ENCODE peak calls at places on chromosomes 13 and 19, in nine cellular contexts. One of them, this sample, is unnamed.

GRCh38 chr19:58145849-58146248 is 4.7 kb downstream of the ZNF329 start:
- DNase-seq in B cell: no peak
- DNase-seq in fibroblast of the aortic adventitia: no peak
- DNase-seq in brain microvascular endothelial cell: no peak
- DNase-seq in psoas muscle: no peak
- DNase-seq in fibroblast of pulmonary artery: no peak
- DNase-seq in RWPE1: no peak
- DNase-seq in body of pancreas: no peak
- DNase-seq in PC-3: no peak
- DNase-seq in this sample: no peak

GRCh38 chr13:23715762-23716235 is 145.6 kb downstream of the TNFRSF19 start:
- DNase-seq in B cell: no peak
- DNase-seq in fibroblast of the aortic adventitia: no peak
- DNase-seq in brain microvascular endothelial cell: no peak
- DNase-seq in psoas muscle: no peak
- DNase-seq in fibroblast of pulmonary artery: no peak
- DNase-seq in RWPE1: no peak
- DNase-seq in body of pancreas: peak; percentile 36
- DNase-seq in PC-3: peak; percentile 78
- DNase-seq in this sample: peak; percentile 40

GRCh38 chr19:50476224-50476942 is at the start of the genes EMC10 and GARIN5A:
- DNase-seq in B cell: peak; percentile 100
- DNase-seq in fibroblast of the aortic adventitia: peak; percentile 90
- DNase-seq in brain microvascular endothelial cell: peak; percentile 92
- DNase-seq in psoas muscle: peak; percentile 90
- DNase-seq in fibroblast of pulmonary artery: peak; percentile 96
- DNase-seq in RWPE1: peak; percentile 100
- DNase-seq in body of pancreas: peak; percentile 97
- DNase-seq in PC-3: peak; percentile 95
- DNase-seq in this sample: peak; percentile 97

GRCh38 chr19:34089566-34089965 is 82.7 kb upstream of the LSM14A start:
- DNase-seq in B cell: no peak
- DNase-seq in fibroblast of the aortic adventitia: no peak
- DNase-seq in brain microvascular endothelial cell: no peak
- DNase-seq in psoas muscle: no peak
- DNase-seq in fibroblast of pulmonary artery: no peak
- DNase-seq in RWPE1: no peak
- DNase-seq in body of pancreas: no peak
- DNase-seq in PC-3: no peak
- DNase-seq in this sample: no peak

GRCh38 chr13:113785051-113786010 is 26.3 kb downstream of the TMEM255B start:
- DNase-seq in B cell: no peak
- DNase-seq in fibroblast of the aortic adventitia: peak; percentile 48
- DNase-seq in brain microvascular endothelial cell: peak; percentile 24
- DNase-seq in psoas muscle: no peak
- DNase-seq in fibroblast of pulmonary artery: peak; percentile 50
- DNase-seq in RWPE1: peak; percentile 88
- DNase-seq in body of pancreas: no peak
- DNase-seq in PC-3: peak; percentile 97
- DNase-seq in this sample: no peak

GRCh38 chr13:29855009-29855408 is 4.6 kb upstream of the UBL3 start:
- DNase-seq in B cell: no peak
- DNase-seq in fibroblast of the aortic adventitia: no peak
- DNase-seq in brain microvascular endothelial cell: no peak
- DNase-seq in psoas muscle: no peak
- DNase-seq in fibroblast of pulmonary artery: no peak
- DNase-seq in RWPE1: no peak
- DNase-seq in body of pancreas: no peak
- DNase-seq in PC-3: no peak
- DNase-seq in this sample: no peak

GRCh38 chr13:32746474-32746873 is 160.2 kb downstream of the PDS5B start:
- DNase-seq in B cell: no peak
- DNase-seq in fibroblast of the aortic adventitia: no peak
- DNase-seq in brain microvascular endothelial cell: peak; percentile 85
- DNase-seq in psoas muscle: no peak
- DNase-seq in fibroblast of pulmonary artery: no peak
- DNase-seq in RWPE1: no peak
- DNase-seq in body of pancreas: no peak
- DNase-seq in PC-3: no peak
- DNase-seq in this sample: no peak

GRCh38 chr19:5017235-5017634 is 48.3 kb downstream of the KDM4B start:
- DNase-seq in B cell: no peak
- DNase-seq in fibroblast of the aortic adventitia: no peak
- DNase-seq in brain microvascular endothelial cell: no peak
- DNase-seq in psoas muscle: no peak
- DNase-seq in fibroblast of pulmonary artery: no peak
- DNase-seq in RWPE1: peak; percentile 72
- DNase-seq in body of pancreas: no peak
- DNase-seq in PC-3: no peak
- DNase-seq in this sample: no peak

GRCh38 chr13:84645196-84646071 is 763.2 kb upstream of the SLITRK1 start:
- DNase-seq in B cell: no peak
- DNase-seq in fibroblast of the aortic adventitia: peak; percentile 92
- DNase-seq in brain microvascular endothelial cell: no peak
- DNase-seq in psoas muscle: no peak
- DNase-seq in fibroblast of pulmonary artery: peak; percentile 37
- DNase-seq in RWPE1: no peak
- DNase-seq in body of pancreas: peak; percentile 17
- DNase-seq in PC-3: no peak
- DNase-seq in this sample: no peak

GRCh38 chr13:83184819-83185218 is 697.5 kb downstream of the SLITRK1 start:
- DNase-seq in B cell: no peak
- DNase-seq in fibroblast of the aortic adventitia: peak; percentile 65
- DNase-seq in brain microvascular endothelial cell: no peak
- DNase-seq in psoas muscle: no peak
- DNase-seq in fibroblast of pulmonary artery: peak; percentile 74
- DNase-seq in RWPE1: no peak
- DNase-seq in body of pancreas: no peak
- DNase-seq in PC-3: no peak
- DNase-seq in this sample: no peak

GRCh38 chr13:47159853-47160550 is 263.1 kb upstream of the HTR2A start:
- DNase-seq in B cell: no peak
- DNase-seq in fibroblast of the aortic adventitia: no peak
- DNase-seq in brain microvascular endothelial cell: no peak
- DNase-seq in psoas muscle: no peak
- DNase-seq in fibroblast of pulmonary artery: no peak
- DNase-seq in RWPE1: no peak
- DNase-seq in body of pancreas: no peak
- DNase-seq in PC-3: no peak
- DNase-seq in this sample: no peak
- TF ChIP-seq CTCF in B cell: no peak
- TF ChIP-seq CTCF in fibroblast of the aortic adventitia: no peak
- TF ChIP-seq CTCF in brain microvascular endothelial cell: no peak
- TF ChIP-seq CTCF in psoas muscle: no peak
- TF ChIP-seq CTCF in fibroblast of pulmonary artery: no peak
- TF ChIP-seq CTCF in RWPE1: no peak
- TF ChIP-seq CTCF in body of pancreas: no peak
- TF ChIP-seq CTCF in PC-3: no peak
- TF ChIP-seq CTCF in this sample: no peak

GRCh38 chr19:36060430-36060829 is 5.7 kb downstream of the WDR62 start:
- DNase-seq in B cell: no peak
- DNase-seq in fibroblast of the aortic adventitia: peak; percentile 71
- DNase-seq in brain microvascular endothelial cell: peak; percentile 58
- DNase-seq in psoas muscle: peak; percentile 31
- DNase-seq in fibroblast of pulmonary artery: peak; percentile 79
- DNase-seq in RWPE1: peak; percentile 45
- DNase-seq in body of pancreas: no peak
- DNase-seq in PC-3: peak; percentile 42
- DNase-seq in this sample: peak; percentile 82

GRCh38 chr19:36067681-36068080 is 13.0 kb downstream of the WDR62 start:
- DNase-seq in B cell: no peak
- DNase-seq in fibroblast of the aortic adventitia: no peak
- DNase-seq in brain microvascular endothelial cell: no peak
- DNase-seq in psoas muscle: no peak
- DNase-seq in fibroblast of pulmonary artery: no peak
- DNase-seq in RWPE1: no peak
- DNase-seq in body of pancreas: no peak
- DNase-seq in PC-3: no peak
- DNase-seq in this sample: no peak

GRCh38 chr19:36061367-36061766 is 6.7 kb downstream of the WDR62 start:
- DNase-seq in B cell: no peak
- DNase-seq in fibroblast of the aortic adventitia: no peak
- DNase-seq in brain microvascular endothelial cell: no peak
- DNase-seq in psoas muscle: no peak
- DNase-seq in fibroblast of pulmonary artery: no peak
- DNase-seq in RWPE1: no peak
- DNase-seq in body of pancreas: no peak
- DNase-seq in PC-3: no peak
- DNase-seq in this sample: no peak

GRCh38 chr19:36059180-36059910 is 4.6 kb downstream of the WDR62 start:
- DNase-seq in B cell: no peak
- DNase-seq in fibroblast of the aortic adventitia: no peak
- DNase-seq in brain microvascular endothelial cell: no peak
- DNase-seq in psoas muscle: no peak
- DNase-seq in fibroblast of pulmonary artery: no peak
- DNase-seq in RWPE1: no peak
- DNase-seq in body of pancreas: no peak
- DNase-seq in PC-3: no peak
- DNase-seq in this sample: no peak

DNA sequence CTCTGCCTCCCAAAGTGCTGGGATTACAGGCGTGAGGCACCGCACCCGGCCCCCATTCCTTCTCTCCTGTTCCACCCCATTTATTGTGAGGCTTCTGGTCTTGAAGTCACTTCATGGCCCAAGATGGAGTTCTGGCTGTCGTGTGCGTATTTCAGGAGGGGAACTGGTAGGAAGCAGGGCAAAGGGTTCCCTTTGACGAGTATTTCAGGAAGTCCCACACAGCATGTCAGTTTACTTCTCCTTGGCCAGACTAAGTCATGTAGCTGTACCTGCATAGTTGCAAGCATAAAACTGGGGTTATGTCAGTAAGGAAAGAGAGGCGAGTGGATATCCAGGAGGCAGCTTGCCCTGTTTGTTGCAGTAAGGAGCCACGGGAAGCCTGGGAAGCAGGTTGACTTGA is 10.1 kb downstream of the WDR62 start:
- DNase-seq in B cell: no peak
- DNase-seq in fibroblast of the aortic adventitia: no peak
- DNase-seq in brain microvascular endothelial cell: no peak
- DNase-seq in psoas muscle: no peak
- DNase-seq in fibroblast of pulmonary artery: no peak
- DNase-seq in RWPE1: no peak
- DNase-seq in body of pancreas: no peak
- DNase-seq in PC-3: no peak
- DNase-seq in this sample: no peak
- TF ChIP-seq CTCF in B cell: no peak
- TF ChIP-seq CTCF in fibroblast of the aortic adventitia: no peak
- TF ChIP-seq CTCF in brain microvascular endothelial cell: no peak
- TF ChIP-seq CTCF in psoas muscle: no peak
- TF ChIP-seq CTCF in fibroblast of pulmonary artery: no peak
- TF ChIP-seq CTCF in RWPE1: no peak
- TF ChIP-seq CTCF in body of pancreas: no peak
- TF ChIP-seq CTCF in PC-3: no peak
- TF ChIP-seq CTCF in this sample: no peak

GRCh38 chr19:9323919-9324583 is at the start of gene ZNF559:
- DNase-seq in B cell: peak; percentile 96
- DNase-seq in fibroblast of the aortic adventitia: peak; percentile 95
- DNase-seq in brain microvascular endothelial cell: peak; percentile 96
- DNase-seq in psoas muscle: peak; percentile 90
- DNase-seq in fibroblast of pulmonary artery: peak; percentile 97
- DNase-seq in RWPE1: peak; percentile 97
- DNase-seq in body of pancreas: peak; percentile 90
- DNase-seq in PC-3: peak; percentile 96
- DNase-seq in this sample: peak; percentile 93
- TF ChIP-seq CTCF in B cell: peak; percentile 59
- TF ChIP-seq CTCF in fibroblast of the aortic adventitia: peak; percentile 51
- TF ChIP-seq CTCF in brain microvascular endothelial cell: peak; percentile 64
- TF ChIP-seq CTCF in psoas muscle: no peak
- TF ChIP-seq CTCF in fibroblast of pulmonary artery: peak; percentile 39
- TF ChIP-seq CTCF in RWPE1: peak; percentile 27
- TF ChIP-seq CTCF in body of pancreas: no peak
- TF ChIP-seq CTCF in PC-3: peak; percentile 38
- TF ChIP-seq CTCF in this sample: peak; percentile 66

GRCh38 chr13:57629821-57630235 is 1.7 kb upstream of the PCDH17 start:
- DNase-seq in B cell: peak; percentile 50
- DNase-seq in fibroblast of the aortic adventitia: peak; percentile 67
- DNase-seq in brain microvascular endothelial cell: peak; percentile 77
- DNase-seq in psoas muscle: peak; percentile 75
- DNase-seq in fibroblast of pulmonary artery: peak; percentile 84
- DNase-seq in RWPE1: peak; percentile 86
- DNase-seq in body of pancreas: peak; percentile 87
- DNase-seq in PC-3: peak; percentile 23
- DNase-seq in this sample: peak; percentile 97

GRCh38 chr13:57629391-57629804 is 2.1 kb upstream of the PCDH17 start:
- DNase-seq in B cell: no peak
- DNase-seq in fibroblast of the aortic adventitia: peak; percentile 3
- DNase-seq in brain microvascular endothelial cell: no peak
- DNase-seq in psoas muscle: no peak
- DNase-seq in fibroblast of pulmonary artery: peak; percentile 15
- DNase-seq in RWPE1: no peak
- DNase-seq in body of pancreas: peak; percentile 13
- DNase-seq in PC-3: no peak
- DNase-seq in this sample: no peak

GRCh38 chr13:57624565-57625435 is 6.7 kb upstream of the PCDH17 start:
- DNase-seq in B cell: no peak
- DNase-seq in fibroblast of the aortic adventitia: peak; percentile 60
- DNase-seq in brain microvascular endothelial cell: peak; percentile 33
- DNase-seq in psoas muscle: no peak
- DNase-seq in fibroblast of pulmonary artery: peak; percentile 76
- DNase-seq in RWPE1: peak; percentile 25
- DNase-seq in body of pancreas: peak; percentile 61
- DNase-seq in PC-3: peak; percentile 64
- DNase-seq in this sample: peak; percentile 43

GRCh38 chr13:57630661-57631606 is 610 bp upstream of the PCDH17 start:
- DNase-seq in B cell: peak; percentile 25
- DNase-seq in fibroblast of the aortic adventitia: no peak
- DNase-seq in brain microvascular endothelial cell: peak; percentile 3
- DNase-seq in psoas muscle: no peak
- DNase-seq in fibroblast of pulmonary artery: no peak
- DNase-seq in RWPE1: peak; percentile 64
- DNase-seq in body of pancreas: peak; percentile 10
- DNase-seq in PC-3: peak; percentile 14
- DNase-seq in this sample: peak; percentile 37

DNA sequence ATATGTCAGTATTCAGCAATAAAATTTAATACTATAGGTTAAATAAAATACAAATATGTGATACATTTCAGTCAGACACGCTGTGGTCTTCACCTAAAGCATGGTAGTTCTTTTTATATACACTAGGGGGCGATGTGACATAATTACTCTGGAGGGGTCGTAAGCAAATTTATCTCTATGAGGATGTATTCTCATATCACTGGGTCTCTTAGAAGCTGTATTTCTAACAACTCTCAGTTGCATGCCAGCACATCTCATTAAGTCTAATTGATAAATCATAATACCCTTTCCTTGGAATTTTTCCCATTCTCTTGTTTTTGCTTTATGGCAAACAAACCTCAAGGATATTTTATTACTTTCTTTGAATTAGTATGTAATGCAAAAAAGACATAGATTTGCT is 3.9 kb upstream of the PCDH17 start:
- DNase-seq in B cell: no peak
- DNase-seq in fibroblast of the aortic adventitia: peak; percentile 32
- DNase-seq in brain microvascular endothelial cell: no peak
- DNase-seq in psoas muscle: no peak
- DNase-seq in fibroblast of pulmonary artery: peak; percentile 51
- DNase-seq in RWPE1: no peak
- DNase-seq in body of pancreas: no peak
- DNase-seq in PC-3: peak; percentile 41
- DNase-seq in this sample: no peak
- TF ChIP-seq CTCF in B cell: peak; percentile 53
- TF ChIP-seq CTCF in fibroblast of the aortic adventitia: peak; percentile 62
- TF ChIP-seq CTCF in brain microvascular endothelial cell: peak; percentile 44
- TF ChIP-seq CTCF in psoas muscle: peak; percentile 52
- TF ChIP-seq CTCF in fibroblast of pulmonary artery: peak; percentile 66
- TF ChIP-seq CTCF in RWPE1: peak; percentile 79
- TF ChIP-seq CTCF in body of pancreas: peak; percentile 29
- TF ChIP-seq CTCF in PC-3: peak; percentile 66
- TF ChIP-seq CTCF in this sample: peak; percentile 97

This sample was measured in glutamatergic neuron.